ENCODE peak calls at places on chromosomes 3 and 15, in seven cellular contexts. M, P, Y, Q, G, F and S are unnamed samples.

GRCh38 chr15:29821416-29822099 is 710 bp downstream of the TJP1 start:
- DNase-seq in Q (peak; percentile 76), Y (no peak), P (no peak), G (peak; percentile 83), M (peak; percentile 73), F (peak; percentile 77), S (peak; percentile 55)

GRCh38 chr15:62726461-62726860 is 316.1 kb upstream of the TPM1 start:
- DNase-seq in Q (no peak), F (no peak), Y (no peak), M (no peak), G (no peak), P (no peak), S (no peak)

GRCh38 chr3:29453278-29453961 is 172.5 kb downstream of the RBMS3 start:
- DNase-seq in P (no peak), Y (no peak), Q (peak; percentile 59), M (peak; percentile 38), G (no peak), F (no peak), S (no peak)

GRCh38 chr3:110749006-110749405 is 322.6 kb upstream of the NECTIN3 start:
- DNase-seq in Y (no peak), M (no peak), P (no peak), Q (no peak), G (no peak), F (no peak), S (no peak)

GRCh38 chr3:182027366-182027765 is 315.6 kb downstream of the SOX2 start:
- DNase-seq in P (no peak), G (no peak), Y (no peak), M (no peak), Q (no peak), F (no peak), S (peak; percentile 73)

GRCh38 chr3:20573175-20573574 is 387.2 kb upstream of the SGO1 start:
- DNase-seq in P (no peak), Y (no peak), F (no peak), Q (no peak), G (peak; percentile 44), M (no peak), S (no peak)

GRCh38 chr3:50554553-50554952 is 13.0 kb downstream of the C3orf18 start:
- DNase-seq in Y (no peak), G (no peak), P (no peak), F (no peak), M (no peak), Q (no peak), S (no peak)

GRCh38 chr15:45918839-45919238 is 284.0 kb downstream of the SQOR start:
- DNase-seq in F (no peak), M (no peak), P (no peak), Q (no peak), G (peak; percentile 53), Y (peak; percentile 1), S (no peak)

GRCh38 chr3:71589132-71589531 is 5.6 kb upstream of the FOXP1 start:
- DNase-seq in P (no peak), M (no peak), Y (no peak), Q (no peak), F (no peak), G (no peak), S (no peak)

GRCh38 chr3:192888121-192888520 is 29.5 kb downstream of the MB21D2 start:
- DNase-seq in F (no peak), P (no peak), Y (no peak), G (no peak), M (no peak), Q (no peak), S (no peak)

GRCh38 chr3:15386352-15386751 is 41.0 kb downstream of the METTL6 start:
- DNase-seq in P (no peak), F (no peak), M (peak; percentile 56), G (no peak), Q (no peak), Y (no peak), S (no peak)

GRCh38 chr3:85189731-85190130 is 230.9 kb downstream of the CADM2 start:
- DNase-seq in M (no peak), Q (no peak), Y (no peak), G (no peak), P (no peak), F (no peak), S (no peak)

GRCh38 chr3:14290631-14291385 is 111.6 kb upstream of the SLC6A6 start:
- DNase-seq in Y (no peak), P (no peak), M (no peak), G (no peak), F (peak; percentile 23), Q (no peak), S (no peak)

GRCh38 chr3:30607032-30607833 is 832 bp downstream of the TGFBR2 start:
- DNase-seq in Q (peak; percentile 83), P (peak; percentile 86), G (peak; percentile 59), Y (peak; percentile 68), M (peak; percentile 83), F (no peak), S (no peak)

GRCh38 chr3:179726075-179726742 is 73.4 kb downstream of the USP13 start:
- DNase-seq in Q (no peak), G (no peak), F (no peak), P (no peak), M (no peak), Y (no peak), S (no peak)

GRCh38 chr3:197165890-197166289 is 132.5 kb downstream of the DLG1 start:
- DNase-seq in F (no peak), Y (no peak), M (no peak), P (no peak), G (no peak), Q (no peak), S (no peak)

GRCh38 chr3:10352146-10352911 is 31.4 kb upstream of the SEC13 start:
- DNase-seq in M (no peak), G (peak; percentile 85), Y (no peak), P (no peak), Q (peak; percentile 17), F (peak; percentile 80), S (no peak)

GRCh38 chr3:47283193-47283537 is 421 bp downstream of the KLHL18 start:
- DNase-seq in M (peak; percentile 31), Q (peak; percentile 54), Y (no peak), P (no peak), F (no peak), G (peak; percentile 24), S (no peak)

GRCh38 chr3:188759516-188760005 is 412.2 kb upstream of the TPRG1 start:
- DNase-seq in F (no peak), Q (no peak), P (no peak), G (no peak), M (no peak), Y (no peak), S (no peak)

GRCh38 chr15:23532019-23532418 is 33.5 kb upstream of the MKRN3 start:
- DNase-seq in P (no peak), F (no peak), G (peak; percentile 33), Q (no peak), Y (no peak), M (no peak), S (peak; percentile 40)

GRCh38 chr15:100353469-100353868 is 11.7 kb upstream of the ADAMTS17 start:
- DNase-seq in G (no peak), P (no peak), F (no peak), Q (no peak), Y (no peak), M (no peak), S (no peak)

GRCh38 chr3:161551697-161552096 is 55.1 kb downstream of the OTOL1 start:
- DNase-seq in P (no peak), Q (no peak), F (no peak), G (no peak), Y (no peak), M (no peak), S (no peak)

GRCh38 chr3:58246148-58247051 is 8.8 kb downstream of the ABHD6 start:
- DNase-seq in G (no peak), F (no peak), M (no peak), Q (no peak), Y (no peak), P (no peak), S (no peak)

GRCh38 chr3:58250093-58250707 is 12.6 kb downstream of the ABHD6 start:
- DNase-seq in P (no peak), Q (no peak), M (no peak), Y (no peak), F (no peak), G (no peak), S (no peak)

GRCh38 chr3:58254144-58254543 is 16.6 kb downstream of the ABHD6 start:
- DNase-seq in P (no peak), G (no peak), F (no peak), Y (no peak), Q (no peak), M (no peak), S (no peak)

GRCh38 chr3:58251653-58252052 is 14.1 kb downstream of the ABHD6 start:
- DNase-seq in Y (no peak), Q (no peak), G (no peak), M (no peak), P (no peak), F (no peak), S (no peak)

GRCh38 chr3:58249358-58250092 is 11.9 kb downstream of the ABHD6 start:
- DNase-seq in M (no peak), F (no peak), G (no peak), Q (no peak), P (no peak), Y (no peak), S (no peak)
- H3K4me3 ChIP-seq in M (no peak overlapping the region), F (no peak overlapping the region), G (no peak overlapping the region), Q (no peak overlapping the region), P (no peak overlapping the region), Y (no peak overlapping the region), S (peak overlapping the region; percentile 15)

DNA sequence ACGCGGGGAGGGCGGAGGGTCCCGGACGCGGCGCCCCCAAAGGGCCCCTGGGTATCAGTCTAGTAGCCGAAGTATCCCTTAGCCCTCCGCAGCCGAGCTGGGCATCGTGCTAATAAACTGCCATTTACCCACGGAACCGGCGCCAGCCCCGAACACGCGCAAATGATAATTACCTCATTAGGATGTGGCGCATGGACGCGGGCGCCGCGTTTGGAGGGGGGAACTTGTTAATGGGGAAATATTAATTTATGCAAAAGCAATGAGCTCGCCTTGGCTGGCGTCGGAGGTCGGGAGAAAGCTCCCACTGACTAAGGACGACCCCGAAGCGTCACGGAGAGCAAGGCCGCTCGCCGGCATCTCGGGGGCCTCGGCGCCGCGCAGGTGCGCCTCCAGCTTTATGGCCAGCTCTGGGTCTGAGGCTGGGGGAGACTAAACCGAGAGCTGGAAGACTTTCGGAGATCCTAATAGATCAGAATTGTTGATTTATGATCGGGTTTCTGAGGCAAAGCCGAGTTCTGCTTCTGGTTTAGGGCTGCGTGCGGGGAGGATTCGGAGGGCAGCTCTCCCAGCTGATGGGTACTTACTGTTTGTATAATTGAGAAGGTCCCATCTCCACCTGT is 474 bp upstream of the FEZF2 start:
- DNase-seq in Q (no peak), Y (no peak), G (no peak), M (no peak), P (no peak), F (no peak), S (no peak)
- H3K4me3 ChIP-seq in Q (peak overlapping the region; percentile 55), Y (no peak overlapping the region), G (peak overlapping the region; percentile 28), M (no peak overlapping the region), P (no peak overlapping the region), F (peak overlapping the region; percentile 43), S (no peak overlapping the region)

GRCh38 chr3:186107148-186108105 is 1.5 kb downstream of the ETV5 start:
- DNase-seq in Q (peak; percentile 69), Y (peak; percentile 29), G (peak; percentile 60), M (peak; percentile 58), P (peak; percentile 65), F (peak; percentile 57), S (no peak)
- H3K4me3 ChIP-seq in Q (peak overlapping the region; percentile 88), Y (peak overlapping the region; percentile 80), G (peak overlapping the region; percentile 91), M (peak overlapping the region; percentile 85), P (peak overlapping the region; percentile 61), F (peak overlapping the region; percentile 80), S (peak overlapping the region; percentile 96)

DNA sequence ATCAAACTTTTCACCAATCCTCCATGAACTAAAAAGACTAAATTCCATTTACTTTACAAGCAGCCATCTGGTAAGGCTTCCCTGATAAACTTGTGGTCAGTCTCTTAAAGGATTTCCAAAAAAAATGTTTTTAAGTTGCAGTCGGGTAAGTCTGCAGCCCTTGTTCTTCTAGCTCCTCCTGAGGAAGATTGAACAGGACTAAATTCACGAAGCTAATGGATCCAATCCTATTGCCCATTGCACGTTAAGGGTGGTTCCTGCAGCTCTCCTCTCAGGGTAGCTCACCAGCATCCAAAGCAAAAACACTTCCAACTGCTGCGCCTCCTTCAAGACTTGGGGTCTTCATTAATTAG is 2.8 kb downstream of the HES1 start:
- DNase-seq in F (no peak), M (no peak), P (no peak), Y (no peak), Q (no peak), G (no peak), S (no peak)
- H3K4me3 ChIP-seq in F (peak overlapping the region; percentile 30), M (no peak overlapping the region), P (no peak overlapping the region), Y (no peak overlapping the region), Q (peak overlapping the region; percentile 92), G (peak overlapping the region; percentile 7), S (peak overlapping the region; percentile 75)